ENCODE peak calls at places on chromosome X, in four cellular contexts. P is HepG2, X is K562, T is GM12878. Y is an unnamed sample.

GRCh38 chrX:23656684-23657083 is 10.6 kb upstream of the PRDX4 start:
- DNase-seq in T (no peak), P (no peak), X (no peak), Y (no peak)

GRCh38 chrX:10577863-10578262 is 42.5 kb downstream of the MID1 start:
- DNase-seq in T (no peak), P (no peak), X (no peak), Y (peak)

GRCh38 chrX:14291626-14292025 is 237.7 kb upstream of the GLRA2 start:
- DNase-seq in X (no peak), T (no peak), P (no peak), Y (no peak)

GRCh38 chrX:45009371-45010000 is 136.5 kb downstream of the KDM6A start:
- DNase-seq in P (no peak), X (no peak), T (no peak), Y (no peak)

GRCh38 chrX:45775462-45775861 is 574.8 kb upstream of the DIPK2B start:
- DNase-seq in X (no peak), T (no peak), P (no peak), Y (peak)

GRCh38 chrX:153628665-153629064 is 18.3 kb upstream of the DUSP9 start:
- DNase-seq in X (no peak), T (no peak), P (no peak), Y (no peak)

GRCh38 chrX:25344191-25344936 is 328.6 kb upstream of the ARX start:
- DNase-seq in P (no peak), X (no peak), T (no peak), Y (no peak)

GRCh38 chrX:65828599-65828998 is 161.1 kb downstream of the MSN start:
- DNase-seq in X (no peak), T (no peak), P (no peak), Y (no peak)

GRCh38 chrX:40325161-40325560 is 227.4 kb upstream of the BCOR start:
- DNase-seq in P (no peak), T (no peak), X (no peak), Y (no peak)

GRCh38 chrX:112147206-112147605 is 64.6 kb upstream of the TRPC5 start:
- DNase-seq in T (no peak), P (no peak), X (peak), Y (no peak)

GRCh38 chrX:155747520-155747919 is 133.6 kb upstream of the VAMP7 start:
- DNase-seq in P (no peak), T (no peak), X (peak), Y (peak)

GRCh38 chrX:151896734-151897474 is 15.8 kb upstream of the MAGEA4 start:
- DNase-seq in P (no peak), X (peak), T (no peak), Y (no peak)

GRCh38 chrX:150990910-150991309 is 7.8 kb downstream of the HMGB3 start:
- DNase-seq in T (no peak), X (no peak), P (no peak), Y (no peak)

GRCh38 chrX:627510-627964 is 3.1 kb upstream of the SHOX start:
- DNase-seq in X (no peak), T (no peak), P (no peak), Y (no peak)

GRCh38 chrX:19747672-19748610 is 139.5 kb downstream of the SH3KBP1 start:
- DNase-seq in P (no peak), T (no peak), X (no peak), Y (no peak)

GRCh38 chrX:113001836-113002235 is 161.2 kb upstream of the AMOT start:
- DNase-seq in T (no peak), P (no peak), X (no peak), Y (no peak)

GRCh38 chrX:72201836-72202536 is 20.4 kb downstream of the PIN4 start:
- DNase-seq in T (no peak), X (no peak), P (no peak), Y (peak)

GRCh38 chrX:139832728-139833309 is 100.0 kb downstream of the ATP11C start:
- DNase-seq in T (no peak), P (no peak), X (no peak), Y (peak)

GRCh38 chrX:54294306-54294705 is 63.5 kb downstream of the WNK3 start:
- DNase-seq in P (peak), T (no peak), X (no peak), Y (no peak)

GRCh38 chrX:48697182-48697727 is 721 bp downstream of the SUV39H1 start:
- DNase-seq in P (no peak), X (peak), T (no peak), Y (peak)

GRCh38 chrX:69718102-69718501 is 102.2 kb downstream of the EDA start:
- DNase-seq in P (no peak), T (no peak), X (no peak), Y (no peak)

GRCh38 chrX:11111038-11111851 is at the start of gene HCCS:
- DNase-seq in P (peak), X (peak), T (peak), Y (peak)

GRCh38 chrX:40169193-40170086 is 71.7 kb upstream of the BCOR start:
- DNase-seq in P (peak), X (peak), T (no peak), Y (peak)

GRCh38 chrX:34381241-34381640 is 249.1 kb upstream of the FAM47A start:
- DNase-seq in P (no peak), X (no peak), T (no peak), Y (no peak)

GRCh38 chrX:134792077-134792476 is 133.8 kb upstream of the PLAC1 start:
- DNase-seq in T (no peak), X (no peak), P (no peak), Y (no peak)

GRCh38 chrX:103919336-103919682 is 43.1 kb upstream of the TMSB15B start:
- DNase-seq in X (no peak), P (no peak), T (no peak), Y (no peak)

GRCh38 chrX:100363926-100364325 is 46.1 kb downstream of the PCDH19 start:
- DNase-seq in P (no peak), X (no peak), T (no peak), Y (no peak)

GRCh38 chrX:40175416-40176255 is 77.9 kb upstream of the BCOR start:
- DNase-seq in P (peak), T (no peak), X (peak), Y (peak)

GRCh38 chrX:49117597-49117996 is 5.9 kb downstream of the GPKOW start:
- DNase-seq in T (no peak), P (no peak), X (no peak), Y (no peak)

GRCh38 chrX:68685722-68686683 is 38.5 kb downstream of the STARD8 start:
- DNase-seq in P (no peak), X (peak), T (no peak), Y (peak)

GRCh38 chrX:11151799-11152591 is 40.9 kb downstream of the HCCS start:
- DNase-seq in P (no peak), X (no peak), T (no peak), Y (no peak)

GRCh38 chrX:43633081-43633480 is 23.0 kb upstream of the MAOA start:
- DNase-seq in T (no peak), X (no peak), P (no peak), Y (no peak)

GRCh38 chrX:154000051-154000450 is 19.7 kb downstream of the IRAK1 start:
- DNase-seq in P (no peak), T (no peak), X (no peak), Y (no peak)

GRCh38 chrX:12999422-12999821 is 24.5 kb downstream of the TMSB4X start:
- DNase-seq in X (no peak), T (no peak), P (no peak), Y (no peak)

GRCh38 chrX:9845574-9845948 is 59.3 kb downstream of the SHROOM2 start:
- DNase-seq in P (peak), X (no peak), T (no peak), Y (no peak)

GRCh38 chrX:109352121-109352556 is 129.7 kb downstream of the GUCY2F start:
- DNase-seq in X (no peak), P (no peak), T (no peak), Y (no peak)

GRCh38 chrX:13755254-13755653 is 20.7 kb downstream of the OFD1 start:
- DNase-seq in P (no peak), T (no peak), X (no peak), Y (no peak)

GRCh38 chrX:82087699-82088098 is 885.8 kb downstream of the SH3BGRL start:
- DNase-seq in X (no peak), T (no peak), P (no peak), Y (no peak)

GRCh38 chrX:37578045-37578444 is 6.6 kb downstream of the LANCL3 start:
- DNase-seq in T (no peak), P (no peak), X (no peak), Y (no peak)

DNA sequence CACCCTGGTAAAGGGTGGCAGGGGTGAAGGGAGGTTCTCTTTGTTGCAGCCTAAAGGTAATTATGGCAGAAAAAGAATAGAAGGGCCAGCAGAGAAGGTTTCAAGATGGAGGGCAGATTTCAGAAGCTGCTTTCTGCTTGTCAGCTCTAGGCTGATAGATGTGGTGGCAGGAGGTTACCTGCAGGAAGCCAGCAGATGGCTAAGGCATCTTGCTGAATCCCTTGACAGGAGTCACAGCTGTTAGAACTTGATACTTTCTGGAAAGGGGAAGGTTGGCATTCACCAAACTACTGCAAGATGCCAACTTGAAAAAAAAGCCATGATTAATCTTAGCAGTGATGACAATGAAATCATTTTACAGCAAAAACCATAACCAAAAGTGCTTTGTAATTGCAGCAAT is 69.5 kb upstream of the CBLL2 start:
- DNase-seq in X (no peak), T (no peak), P (no peak), Y (no peak)
- H3K9ac ChIP-seq in X (no peak), T (no peak), P (no peak), Y (no peak)

DNA sequence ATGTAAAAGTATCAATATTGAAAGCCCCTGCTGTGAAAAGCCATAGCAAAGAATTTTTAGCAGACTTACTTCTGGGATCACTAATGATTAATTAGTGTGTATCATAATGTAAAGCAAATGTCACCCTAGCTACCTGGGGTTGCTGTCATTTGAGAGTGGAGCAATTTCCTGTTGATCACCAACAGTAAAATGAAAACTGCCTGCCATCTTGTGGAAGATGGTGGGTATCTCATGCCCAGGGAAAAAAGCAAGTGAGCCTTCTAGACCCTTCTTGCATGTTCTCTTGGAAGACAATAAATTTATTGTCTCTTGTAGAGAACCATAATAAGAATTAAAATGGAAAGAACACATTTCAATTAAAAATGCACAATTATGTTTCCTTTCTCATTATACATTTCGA is 360.2 kb downstream of the ZIC3 start:
- DNase-seq in X (peak), P (no peak), T (no peak), Y (no peak)
- TF ChIP-seq MYC in X (no peak), P (no peak), T (no peak), Y (no peak)

GRCh38 chrX:21947671-21948070 is 7.2 kb downstream of the SMS start:
- DNase-seq in T (no peak), P (no peak), X (no peak), Y (peak)
- H3K9ac ChIP-seq in T (no peak), P (no peak), X (no peak), Y (peak)

DNA sequence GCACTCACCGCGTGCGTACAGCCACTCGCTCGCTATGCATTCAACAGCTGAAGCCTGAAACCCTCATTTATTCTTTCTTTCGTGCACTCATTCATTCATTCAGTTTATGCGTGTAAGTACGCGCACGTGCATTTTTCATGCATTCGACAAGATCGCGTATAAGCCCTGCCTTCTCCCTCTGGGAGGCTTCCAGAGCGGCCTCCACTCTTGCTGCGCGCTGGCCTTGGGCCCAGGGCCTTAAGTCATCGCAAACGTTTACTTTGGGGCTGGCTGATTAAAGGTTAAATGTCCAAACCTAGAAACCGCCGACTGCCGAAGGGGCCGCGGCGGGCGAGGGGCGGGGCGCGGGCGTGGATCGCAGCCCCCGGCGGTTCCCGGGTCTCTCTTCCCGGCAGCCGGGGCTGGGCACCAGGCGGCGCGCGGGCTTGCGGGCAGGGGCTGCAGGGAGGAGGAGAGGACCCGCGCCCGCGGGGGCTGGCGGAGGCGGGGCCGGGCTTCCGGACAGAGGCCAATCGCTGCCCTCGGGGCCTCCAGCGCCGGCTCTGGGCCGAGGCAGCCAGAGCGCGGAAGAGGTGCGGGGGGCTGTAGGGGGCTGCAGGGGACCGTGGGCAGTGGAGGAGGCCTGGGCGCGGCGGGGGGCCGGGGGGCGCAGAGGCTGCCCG is at the start of gene GYG2:
- DNase-seq in T (no peak), X (peak), P (peak), Y (no peak)
- TF ChIP-seq MYC in T (no peak), X (no peak), P (no peak), Y (no peak)

DNA sequence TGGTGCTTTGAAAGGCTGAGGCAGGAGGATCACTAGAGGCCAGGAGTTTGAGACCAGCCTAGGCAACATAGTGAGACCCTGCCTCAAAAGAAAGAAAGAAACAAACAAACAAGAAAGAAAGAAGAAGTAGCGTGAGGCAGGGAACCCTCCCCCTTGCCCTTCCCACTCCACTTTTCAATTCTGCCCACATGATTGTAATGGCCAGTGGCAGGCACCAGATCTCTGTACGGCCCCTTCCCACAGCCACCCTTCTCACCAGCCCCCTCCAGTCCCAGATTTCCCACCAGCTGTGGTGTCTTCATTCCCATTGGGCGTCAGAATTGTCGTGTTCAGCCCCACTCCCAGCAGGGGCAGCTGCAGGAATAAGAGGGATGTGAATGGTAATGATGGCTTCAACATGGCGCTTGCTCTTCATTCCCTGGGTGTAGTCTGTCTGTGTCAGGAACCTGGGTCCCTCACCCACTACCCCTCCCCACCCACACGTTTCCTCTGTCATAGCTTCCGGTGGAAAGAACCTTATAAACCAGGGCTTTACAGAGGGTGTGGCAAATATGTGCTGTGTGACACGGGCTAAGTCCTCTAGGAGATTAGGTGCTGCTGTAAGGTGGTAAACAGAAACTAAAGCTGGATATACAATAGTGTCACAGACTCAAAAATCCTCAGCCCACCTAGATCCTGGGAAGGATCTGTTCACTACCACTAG is at the start of gene IL2RG:
- DNase-seq in P (no peak), X (peak), T (peak), Y (no peak)
- H3K9ac ChIP-seq in P (no peak), X (peak), T (peak), Y (no peak)

DNA sequence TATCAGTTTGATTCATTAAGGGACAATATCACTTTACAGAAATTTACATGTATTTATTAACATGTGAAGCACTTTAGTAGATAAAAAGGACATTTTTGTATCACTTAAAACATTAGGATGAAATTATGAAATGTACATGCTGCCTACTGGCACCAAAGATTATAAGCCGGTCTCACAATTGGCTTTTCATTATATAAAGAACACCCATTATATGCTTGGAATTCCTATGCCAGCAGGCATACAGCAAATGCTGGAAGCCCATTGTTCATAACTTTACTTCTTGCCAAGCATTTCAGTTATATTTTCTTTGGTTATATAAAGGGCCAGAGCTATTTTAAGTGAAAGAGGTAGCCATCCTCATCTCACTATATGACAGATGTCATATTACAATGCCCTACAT is 145.9 kb downstream of the DMD start:
- DNase-seq in T (no peak), P (no peak), X (no peak), Y (no peak)
- TF ChIP-seq MYC in T (no peak), P (no peak), X (no peak), Y (no peak)

GRCh38 chrX:2703991-2704369 is 12.9 kb downstream of the CD99 start:
- DNase-seq in P (no peak), T (no peak), X (no peak), Y (peak)
- H3K9ac ChIP-seq in P (no peak), T (no peak), X (no peak), Y (peak)

GRCh38 chrX:41900321-41900720 is 23.0 kb downstream of the CASK start:
- DNase-seq in T (no peak), X (no peak), P (no peak), Y (no peak)

GRCh38 chrX:41890026-41890423 is 33.3 kb downstream of the CASK start:
- DNase-seq in X (no peak), P (no peak), T (no peak), Y (no peak)

GRCh38 chrX:41895826-41896225 is 27.5 kb downstream of the CASK start:
- DNase-seq in T (no peak), X (no peak), P (no peak), Y (no peak)
- TF ChIP-seq MYC in T (no peak), X (no peak), P (no peak), Y (no peak)

GRCh38 chrX:29952016-29952415 is 263.3 kb upstream of the MAGEB2 start:
- DNase-seq in T (no peak), X (no peak), P (no peak), Y (no peak)

GRCh38 chrX:29948653-29949052 is 266.7 kb upstream of the MAGEB2 start:
- DNase-seq in T (no peak), P (no peak), X (no peak), Y (peak)

GRCh38 chrX:29941292-29941691 is 274.1 kb upstream of the MAGEB2 start:
- DNase-seq in T (no peak), P (peak), X (no peak), Y (peak)

DNA sequence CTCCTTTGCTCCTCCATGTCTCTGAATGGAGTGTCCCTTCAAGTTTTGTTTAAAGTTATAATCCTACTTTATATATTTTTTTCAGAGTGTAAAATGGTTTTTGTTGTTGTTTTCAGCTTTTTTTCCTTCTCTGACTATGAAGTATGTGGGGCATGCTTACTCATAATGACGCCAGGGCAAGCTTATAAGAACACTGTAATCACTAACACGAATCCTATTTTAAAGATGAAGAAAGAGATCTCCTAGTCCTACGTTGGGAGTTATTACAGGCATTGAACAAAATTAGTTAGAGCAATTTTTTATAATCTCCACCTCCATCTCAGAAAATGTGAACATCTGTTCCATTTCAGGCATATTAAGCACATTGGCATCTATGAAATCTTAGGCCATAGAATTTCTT is 268.1 kb upstream of the MAGEB2 start:
- DNase-seq in P (no peak), X (no peak), T (no peak), Y (no peak)
- H3K9ac ChIP-seq in P (no peak), X (no peak), T (no peak), Y (no peak)

DNA sequence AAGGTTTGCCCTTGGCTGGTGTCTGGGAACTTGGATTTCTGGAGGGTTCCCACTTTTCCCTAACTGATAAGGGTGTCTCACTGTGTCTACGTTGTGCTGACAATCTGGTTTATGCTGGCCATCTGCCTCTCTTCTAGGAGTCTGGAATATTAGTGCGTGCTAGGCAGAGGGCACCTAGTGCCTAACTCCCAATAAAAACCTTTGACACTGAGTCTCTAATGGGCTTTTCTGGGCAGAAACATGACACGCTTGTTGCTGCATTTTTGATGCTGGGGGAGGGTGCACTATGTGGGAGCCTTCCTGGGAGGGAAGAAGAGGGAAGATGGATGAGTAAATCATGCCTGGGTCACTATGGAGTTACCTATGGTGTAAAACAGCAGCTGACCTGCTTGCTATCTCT is 16.3 kb upstream of the ZNF41 start:
- DNase-seq in P (no peak), T (no peak), X (no peak), Y (no peak)
- TF ChIP-seq MYC in P (no peak), T (no peak), X (no peak), Y (no peak)

Y was measured in endothelial cell of umbilical vein.